ENCODE peak calls at places on chromosome 22, in eight cellular contexts. F is NCI-H460, E is T-cell, Q is uterus, H is RWPE1, S is upper lobe of right lung, Z is H54, U is Kasumi-1. L is an unnamed sample.

GRCh38 chr22:24209016-24209415 is 27.7 kb downstream of the SUSD2 start:
- DNase-seq in F (no peak), E (no peak), Q (no peak), H (no peak), S (no peak), Z (no peak), U (no peak), L (no peak)

GRCh38 chr22:30694638-30695350 is at the start of gene OSBP2:
- DNase-seq in F (no peak), E (peak), Q (peak), H (peak), S (peak), Z (no peak), U (no peak), L (no peak)

GRCh38 chr22:35306350-35306967 is 6.8 kb downstream of the TOM1 start:
- DNase-seq in F (no peak), E (no peak), Q (no peak), H (no peak), S (peak), Z (no peak), U (no peak), L (no peak)

GRCh38 chr22:49973018-49973965 is 12.7 kb downstream of the PIM3 start:
- DNase-seq in F (no peak), E (no peak), Q (no peak), H (no peak), S (peak), Z (no peak), U (no peak), L (peak)

GRCh38 chr22:28316014-28316413 is 363.6 kb downstream of the TTC28 start:
- DNase-seq in F (no peak), E (no peak), Q (no peak), H (no peak), S (no peak), Z (no peak), U (no peak), L (no peak)

GRCh38 chr22:17540481-17540880 is 22.8 kb upstream of the SLC25A18 start:
- DNase-seq in F (no peak), E (no peak), Q (no peak), H (no peak), S (no peak), Z (no peak), U (no peak), L (no peak)

GRCh38 chr22:42955087-42955630 is 59.8 kb downstream of the PACSIN2 start:
- DNase-seq in F (no peak), E (no peak), Q (no peak), H (no peak), S (no peak), Z (no peak), U (no peak), L (no peak)

GRCh38 chr22:44406581-44407403 is 91.2 kb downstream of the RTL6 start:
- DNase-seq in F (no peak), E (no peak), Q (no peak), H (no peak), S (peak), Z (no peak), U (no peak), L (no peak)

GRCh38 chr22:25780673-25781072 is 38.7 kb downstream of the MYO18B start:
- DNase-seq in F (no peak), E (no peak), Q (no peak), H (no peak), S (no peak), Z (no peak), U (no peak), L (no peak)

GRCh38 chr22:19679476-19680099 is 34.7 kb upstream of the SEPTIN5 start:
- DNase-seq in F (no peak), E (peak), Q (no peak), H (no peak), S (peak), Z (peak), U (no peak), L (no peak)

GRCh38 chr22:29580200-29580810 is 608 bp downstream of the NIPSNAP1 start:
- DNase-seq in F (no peak), E (no peak), Q (no peak), H (no peak), S (no peak), Z (no peak), U (no peak), L (no peak)

GRCh38 chr22:50714150-50714549 is 23.9 kb upstream of the ACR start:
- DNase-seq in F (no peak), E (no peak), Q (no peak), H (no peak), S (peak), Z (no peak), U (no peak), L (no peak)

GRCh38 chr22:50115693-50116092 is 25.9 kb downstream of the MOV10L1 start:
- DNase-seq in F (no peak), E (no peak), Q (no peak), H (no peak), S (no peak), Z (no peak), U (no peak), L (no peak)

GRCh38 chr22:39797528-39798147 is 95.9 kb downstream of the ENTHD1 start:
- DNase-seq in F (no peak), E (no peak), Q (no peak), H (no peak), S (no peak), Z (no peak), U (no peak), L (no peak)

GRCh38 chr22:27105142-27106025 is 448.0 kb downstream of the MIAT start:
- DNase-seq in F (no peak), E (no peak), Q (peak), H (no peak), S (no peak), Z (peak), U (no peak), L (peak)

GRCh38 chr22:39943941-39944624 is 16.1 kb upstream of the TMA7B start:
- DNase-seq in F (no peak), E (no peak), Q (no peak), H (no peak), S (no peak), Z (no peak), U (no peak), L (no peak)

GRCh38 chr22:47196881-47197701 is 434.6 kb downstream of the TBC1D22A start:
- DNase-seq in F (no peak), E (no peak), Q (no peak), H (no peak), S (peak), Z (no peak), U (no peak), L (no peak)

GRCh38 chr22:49515486-49515885 is 312.2 kb downstream of the BRD1 start:
- DNase-seq in F (no peak), E (no peak), Q (no peak), H (no peak), S (no peak), Z (no peak), U (peak), L (no peak)

GRCh38 chr22:46575915-46576555 is 38.6 kb upstream of the CELSR1 start:
- DNase-seq in F (no peak), E (no peak), Q (no peak), H (no peak), S (peak), Z (no peak), U (no peak), L (no peak)

GRCh38 chr22:36144886-36145541 is 15.5 kb downstream of the APOL3 start:
- DNase-seq in F (peak), E (no peak), Q (peak), H (peak), S (no peak), Z (peak), U (peak), L (peak)

GRCh38 chr22:38832005-38832978 is 11.5 kb downstream of the NPTXR start:
- DNase-seq in F (no peak), E (no peak), Q (no peak), H (no peak), S (peak), Z (no peak), U (no peak), L (no peak)

L was measured in tibial artery.